ENCODE peak calls at places on chromosomes 4 and X, in five cellular contexts. One of them, this sample, is unnamed.

GRCh38 chr4:11769425-11769824 is 340.7 kb upstream of the HS3ST1 start:
- DNase-seq in lower leg skin: no peak
- DNase-seq in astrocyte of the spinal cord: no peak
- DNase-seq in spleen: no peak
- DNase-seq in A549: no peak
- DNase-seq in this sample: no peak

GRCh38 chr4:173076903-173077629 is 91.5 kb upstream of the GALNT7 start:
- DNase-seq in A549: no peak
- DNase-seq in astrocyte of the spinal cord: peak; percentile 47
- DNase-seq in lower leg skin: no peak
- DNase-seq in spleen: no peak
- DNase-seq in this sample: no peak

GRCh38 chr4:40149960-40150385 is 46.9 kb upstream of the RHOH start:
- DNase-seq in spleen: no peak
- DNase-seq in astrocyte of the spinal cord: peak; percentile 77
- DNase-seq in A549: peak; percentile 83
- DNase-seq in lower leg skin: peak; percentile 69
- DNase-seq in this sample: no peak

GRCh38 chr4:141652161-141652778 is 15.9 kb downstream of the IL15 start:
- DNase-seq in astrocyte of the spinal cord: peak; percentile 80
- DNase-seq in lower leg skin: no peak
- DNase-seq in spleen: no peak
- DNase-seq in A549: no peak
- DNase-seq in this sample: no peak

GRCh38 chrX:12891915-12892506 is 14.4 kb upstream of the TLR8 start:
- DNase-seq in A549: no peak
- DNase-seq in spleen: no peak
- DNase-seq in lower leg skin: no peak
- DNase-seq in astrocyte of the spinal cord: no peak
- DNase-seq in this sample: no peak

GRCh38 chrX:103624111-103624510 is 4.7 kb upstream of the TCEAL1 start:
- DNase-seq in A549: no peak
- DNase-seq in astrocyte of the spinal cord: peak; percentile 69
- DNase-seq in lower leg skin: no peak
- DNase-seq in spleen: no peak
- DNase-seq in this sample: no peak

GRCh38 chr4:101944649-101945048 is 154.1 kb downstream of the BANK1 start:
- DNase-seq in A549: no peak
- DNase-seq in spleen: no peak
- DNase-seq in lower leg skin: no peak
- DNase-seq in astrocyte of the spinal cord: peak; percentile 73
- DNase-seq in this sample: no peak

GRCh38 chr4:61200195-61200990 is at the start of gene ADGRL3:
- DNase-seq in astrocyte of the spinal cord: peak; percentile 50
- DNase-seq in lower leg skin: no peak
- DNase-seq in A549: no peak
- DNase-seq in spleen: peak; percentile 71
- DNase-seq in this sample: no peak

GRCh38 chr4:18937746-18938145 is 916.2 kb upstream of the LCORL start:
- DNase-seq in A549: no peak
- DNase-seq in astrocyte of the spinal cord: no peak
- DNase-seq in lower leg skin: no peak
- DNase-seq in spleen: no peak
- DNase-seq in this sample: no peak

GRCh38 chr4:105092768-105093167 is 53.9 kb upstream of the TET2 start:
- DNase-seq in astrocyte of the spinal cord: no peak
- DNase-seq in spleen: no peak
- DNase-seq in lower leg skin: no peak
- DNase-seq in A549: no peak
- DNase-seq in this sample: no peak

GRCh38 chr4:184281231-184282139 is 63.8 kb upstream of the ENPP6 start:
- DNase-seq in spleen: no peak
- DNase-seq in lower leg skin: no peak
- DNase-seq in astrocyte of the spinal cord: no peak
- DNase-seq in A549: no peak
- DNase-seq in this sample: no peak

GRCh38 chr4:16079046-16079445 is 4.8 kb downstream of the PROM1 start:
- DNase-seq in A549: no peak
- DNase-seq in lower leg skin: no peak
- DNase-seq in astrocyte of the spinal cord: no peak
- DNase-seq in spleen: no peak
- DNase-seq in this sample: no peak

GRCh38 chr4:47704693-47705325 is 133.1 kb downstream of the CORIN start:
- DNase-seq in lower leg skin: no peak
- DNase-seq in astrocyte of the spinal cord: peak; percentile 35
- DNase-seq in spleen: no peak
- DNase-seq in A549: peak; percentile 30
- DNase-seq in this sample: no peak

GRCh38 chr4:47017494-47017893 is 13.9 kb upstream of the GABRB1 start:
- DNase-seq in lower leg skin: no peak
- DNase-seq in spleen: no peak
- DNase-seq in A549: no peak
- DNase-seq in astrocyte of the spinal cord: peak; percentile 6
- DNase-seq in this sample: no peak

GRCh38 chr4:53355919-53356521 is 9.8 kb downstream of the SCFD2 start:
- DNase-seq in astrocyte of the spinal cord: no peak
- DNase-seq in lower leg skin: no peak
- DNase-seq in A549: no peak
- DNase-seq in spleen: no peak
- DNase-seq in this sample: no peak
- TF ChIP-seq CTCF in astrocyte of the spinal cord: no peak
- TF ChIP-seq CTCF in lower leg skin: no peak
- TF ChIP-seq CTCF in A549: no peak
- TF ChIP-seq CTCF in spleen: no peak
- TF ChIP-seq CTCF in this sample: no peak

DNA sequence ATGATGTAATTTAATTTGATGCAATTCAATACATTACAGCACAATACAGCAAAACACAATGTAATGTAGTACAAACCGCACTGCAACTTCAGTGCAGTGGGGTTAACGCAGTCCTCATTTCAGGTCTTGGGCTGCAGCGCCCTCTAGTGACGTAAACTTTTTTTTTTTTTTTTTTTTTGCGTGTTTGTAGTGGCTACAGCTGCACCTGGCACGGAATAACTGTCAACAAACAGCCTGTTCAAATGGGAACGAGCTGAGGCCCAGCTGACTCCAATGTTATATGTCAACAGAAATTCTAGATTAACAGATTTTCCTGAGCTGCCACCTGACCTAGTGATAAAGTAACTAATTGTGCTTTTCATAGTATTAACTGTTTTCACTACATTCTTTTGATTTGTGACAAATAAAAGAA is 33.5 kb upstream of the RASSF6 start:
- DNase-seq in lower leg skin: no peak
- DNase-seq in astrocyte of the spinal cord: peak; percentile 74
- DNase-seq in A549: peak; percentile 29
- DNase-seq in spleen: no peak
- DNase-seq in this sample: no peak
- TF ChIP-seq CTCF in lower leg skin: no peak
- TF ChIP-seq CTCF in astrocyte of the spinal cord: peak; percentile 38
- TF ChIP-seq CTCF in A549: peak; percentile 67
- TF ChIP-seq CTCF in spleen: peak; percentile 37
- TF ChIP-seq CTCF in this sample: peak; percentile 86

DNA sequence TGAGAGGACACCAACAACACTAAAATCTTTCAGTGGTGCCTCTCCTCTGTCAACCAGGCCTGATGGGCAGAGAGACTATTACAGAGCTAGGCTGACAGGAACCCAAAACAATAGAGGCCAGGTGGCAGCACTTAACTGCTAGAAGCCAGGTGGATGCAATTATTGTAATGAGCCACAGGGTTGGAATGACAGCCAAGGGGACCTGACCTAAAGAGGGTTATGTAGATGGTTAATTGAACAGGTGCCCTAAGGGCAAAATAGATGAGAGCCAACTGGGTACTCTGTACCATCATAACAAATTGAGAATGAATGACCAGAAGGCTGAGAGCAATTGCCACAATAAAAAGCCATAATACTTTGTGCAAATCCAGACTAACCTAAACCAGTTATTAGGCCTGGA is 24.7 kb upstream of the FRAS1 start:
- DNase-seq in A549: no peak
- DNase-seq in spleen: no peak
- DNase-seq in lower leg skin: no peak
- DNase-seq in astrocyte of the spinal cord: no peak
- DNase-seq in this sample: no peak
- TF ChIP-seq CTCF in A549: no peak
- TF ChIP-seq CTCF in spleen: no peak
- TF ChIP-seq CTCF in lower leg skin: no peak
- TF ChIP-seq CTCF in astrocyte of the spinal cord: no peak
- TF ChIP-seq CTCF in this sample: peak; percentile 8

GRCh38 chr4:107561481-107561880 is 158.6 kb downstream of the PAPSS1 start:
- DNase-seq in lower leg skin: no peak
- DNase-seq in A549: no peak
- DNase-seq in astrocyte of the spinal cord: peak; percentile 68
- DNase-seq in spleen: no peak
- DNase-seq in this sample: no peak

GRCh38 chr4:107564326-107564725 is 155.7 kb downstream of the PAPSS1 start:
- DNase-seq in A549: no peak
- DNase-seq in astrocyte of the spinal cord: peak; percentile 76
- DNase-seq in lower leg skin: no peak
- DNase-seq in spleen: no peak
- DNase-seq in this sample: no peak

GRCh38 chr4:107559653-107560052 is 160.4 kb downstream of the PAPSS1 start:
- DNase-seq in astrocyte of the spinal cord: no peak
- DNase-seq in A549: no peak
- DNase-seq in spleen: no peak
- DNase-seq in lower leg skin: no peak
- DNase-seq in this sample: no peak

GRCh38 chr4:107562306-107562705 is 157.7 kb downstream of the PAPSS1 start:
- DNase-seq in lower leg skin: no peak
- DNase-seq in astrocyte of the spinal cord: no peak
- DNase-seq in spleen: no peak
- DNase-seq in A549: no peak
- DNase-seq in this sample: no peak
- TF ChIP-seq CTCF in lower leg skin: no peak
- TF ChIP-seq CTCF in astrocyte of the spinal cord: no peak
- TF ChIP-seq CTCF in spleen: no peak
- TF ChIP-seq CTCF in A549: no peak
- TF ChIP-seq CTCF in this sample: no peak